ENCODE peak calls at places on chromosomes 6 and 20, in four cellular contexts. V is activated T-helper 1 cell treated with anti-CD3 and anti-CD28 coated beads, Interleukin-12 subunit alpha, Interleukin-12 subunit beta, Interleukin-2, Interleukin-4 antibody, amounts not matched to agents 30 ng/mL and 10 ng/mL and 1 ng/mL, durations not matched to agents 14 hours and 24 hours and 36 hours; N is EL; A is astrocyte of the cerebellum. P is an unnamed sample.

GRCh38 chr20:62550087-62550565 is 74.3 kb upstream of the GATA5 start:
- DNase-seq in N (no peak), V (no peak), A (no peak), P (no peak)

GRCh38 chr6:1436334-1437306 is 47.2 kb downstream of the FOXF2 start:
- DNase-seq in V (peak), N (peak), A (peak), P (peak)

GRCh38 chr6:44234101-44235090 is 11.0 kb downstream of the SLC29A1 start:
- DNase-seq in A (peak), V (no peak), N (peak), P (peak)

GRCh38 chr6:79812195-79812594 is 135.2 kb downstream of the ELOVL4 start:
- DNase-seq in A (no peak), N (no peak), V (no peak), P (no peak)

GRCh38 chr6:114267897-114268296 is 74.9 kb downstream of the HS3ST5 start:
- DNase-seq in N (no peak), V (no peak), A (no peak), P (no peak)

GRCh38 chr6:32659856-32660595 is 6.4 kb downstream of the HLA-DQB1 start:
- DNase-seq in A (no peak), V (no peak), N (no peak), P (no peak)

GRCh38 chr6:170057034-170057734 is 233.7 kb downstream of the DLL1 start:
- DNase-seq in A (no peak), N (no peak), V (no peak), P (no peak)

GRCh38 chr6:135353113-135353512 is 144.4 kb downstream of the AHI1 start:
- DNase-seq in N (no peak), V (no peak), A (no peak), P (no peak)

GRCh38 chr20:43750774-43751166 is 24.0 kb upstream of the GTSF1L start:
- DNase-seq in V (peak), N (peak), A (no peak), P (no peak)

GRCh38 chr6:356828-357251 is 34.7 kb upstream of the IRF4 start:
- DNase-seq in N (no peak), V (no peak), A (no peak), P (no peak)

GRCh38 chr6:154507209-154507898 is 3.1 kb downstream of the CNKSR3 start:
- DNase-seq in A (no peak), N (no peak), V (no peak), P (no peak)

GRCh38 chr6:16061833-16062232 is 67.1 kb upstream of the MYLIP start:
- DNase-seq in N (peak), V (no peak), A (no peak), P (no peak)

GRCh38 chr6:152595507-152595906 is 41.7 kb downstream of the SYNE1 start:
- DNase-seq in V (no peak), N (no peak), A (no peak), P (no peak)

GRCh38 chr6:37137881-37138568 is 31.9 kb upstream of the PIM1 start:
- DNase-seq in V (no peak), A (peak), N (no peak), P (peak)

GRCh38 chr6:148864941-148865340 is 118.1 kb downstream of the UST start:
- DNase-seq in A (no peak), N (no peak), V (no peak), P (no peak)

GRCh38 chr6:128368213-128369000 is 152.0 kb downstream of the PTPRK start:
- DNase-seq in A (no peak), N (peak), V (no peak), P (no peak)

GRCh38 chr6:167499161-167499660 is 174.3 kb downstream of the TTLL2 start:
- DNase-seq in N (no peak), A (no peak), V (no peak), P (no peak)

GRCh38 chr6:34027445-34027936 is 118.4 kb downstream of the GRM4 start:
- DNase-seq in V (peak), N (peak), A (no peak), P (no peak)

GRCh38 chr20:31543966-31544598 is 29.8 kb downstream of the HM13 start:
- DNase-seq in A (peak), N (peak), V (no peak), P (peak)

GRCh38 chr6:41442800-41443501 is 103.2 kb upstream of the FOXP4 start:
- DNase-seq in V (no peak), A (no peak), N (no peak), P (no peak)

GRCh38 chr20:38412877-38413577 is 22.1 kb downstream of the SNHG17 start:
- DNase-seq in A (no peak), V (no peak), N (no peak), P (no peak)

GRCh38 chr20:20371681-20372080 is 3.8 kb downstream of the INSM1 start:
- DNase-seq in V (no peak), A (no peak), N (no peak), P (no peak)

GRCh38 chr20:34299925-34300806 is 3.0 kb downstream of the AHCY start:
- DNase-seq in V (no peak), A (no peak), N (peak), P (no peak)

GRCh38 chr6:33837971-33838665 is 34.3 kb upstream of the MLN start:
- DNase-seq in V (no peak), A (no peak), N (peak), P (no peak)

GRCh38 chr6:159680104-159680503 is 12.9 kb downstream of the SOD2 start:
- DNase-seq in N (no peak), V (no peak), A (no peak), P (no peak)

P was measured in brain microvascular endothelial cell.